ENCODE peak calls at places on chromosomes 2 and 18, in eight cellular contexts. A is adipocyte; B is activated naive CD4-positive, alpha-beta T cell; Y is Right ventricle myocardium superior; M is endothelial cell; C is stimulated activated CD4-positive, alpha-beta T cell treated with anti-CD3 and anti-CD28 coated beads, TNF-alpha, amount 100 ng/mL, for 48 hours; N is T-helper 2 cell; I is epithelial cell of esophagus. S is an unnamed sample.

GRCh38 chr2:174617713-174618112 is 20.1 kb upstream of the WIPF1 start:
- DNase-seq in A (no peak), B (no peak), Y (no peak), M (no peak), C (no peak), N (no peak), I (no peak), S (no peak)

GRCh38 chr18:25651553-25651952 is 299.6 kb upstream of the ZNF521 start:
- DNase-seq in A (no peak), B (no peak), Y (no peak), M (no peak), C (no peak), N (no peak), I (no peak), S (no peak)

GRCh38 chr2:240139011-240139441 is 1.4 kb downstream of the OTOS start:
- DNase-seq in A (no peak), B (no peak), Y (peak; percentile 26), M (no peak), C (no peak), N (no peak), I (no peak), S (no peak)

GRCh38 chr2:222915092-222915957 is 54.5 kb downstream of the ACSL3 start:
- DNase-seq in A (peak; percentile 66), B (no peak), Y (no peak), M (no peak), C (no peak), N (no peak), I (peak; percentile 27), S (no peak)

GRCh38 chr2:158969717-158970521 is 1.5 kb downstream of the TANC1 start:
- DNase-seq in A (peak; percentile 65), B (no peak), Y (peak; percentile 65), M (peak; percentile 49), C (no peak), N (no peak), I (peak; percentile 42), S (no peak)

GRCh38 chr18:2979027-2979570 is 33.8 kb downstream of the LPIN2 start:
- DNase-seq in A (no peak), B (no peak), Y (no peak), M (no peak), C (no peak), N (no peak), I (no peak), S (no peak)

GRCh38 chr2:106018141-106018540 is 176.0 kb downstream of the UXS1 start:
- DNase-seq in A (no peak), B (no peak), Y (no peak), M (no peak), C (no peak), N (no peak), I (no peak), S (no peak)

GRCh38 chr2:157509755-157510154 is 65.9 kb upstream of the CYTIP start:
- DNase-seq in A (no peak), B (no peak), Y (no peak), M (no peak), C (no peak), N (no peak), I (no peak), S (no peak)